ENCODE peak calls at places on chromosomes 16 and 17, in six cellular contexts. P is mesendoderm, Y is IMR-90, H is H9, B is mesenchymal stem cell, C is H1. G is an unnamed sample.

GRCh38 chr17:59406808-59407381 is 75.4 kb downstream of the YPEL2 start:
- DNase-seq in P (no peak), Y (peak; percentile 57), H (no peak), C (no peak), B (peak; percentile 41), G (no peak)

GRCh38 chr17:45895304-45895968 is 1.1 kb downstream of the MAPT start:
- DNase-seq in C (no peak), H (peak; percentile 59), Y (no peak), B (peak; percentile 39), P (peak; percentile 27), G (peak; percentile 32)

GRCh38 chr16:70713342-70713741 is 27.5 kb upstream of the MTSS2 start:
- DNase-seq in P (no peak), C (no peak), B (no peak), H (no peak), Y (no peak), G (no peak)

GRCh38 chr16:85554791-85555548 is 58.2 kb upstream of the GSE1 start:
- DNase-seq in B (peak; percentile 87), Y (peak; percentile 67), H (no peak), P (peak; percentile 65), C (no peak), G (no peak)

GRCh38 chr17:61625564-61625963 is 34.5 kb upstream of the NACA2 start:
- DNase-seq in H (no peak), B (no peak), P (no peak), Y (no peak), C (no peak), G (no peak)

GRCh38 chr16:81687183-81687456 is 92.0 kb upstream of the PLCG2 start:
- DNase-seq in B (no peak), Y (no peak), P (no peak), C (no peak), H (no peak), G (no peak)

GRCh38 chr17:49691677-49692191 is 13.8 kb upstream of the SPOP start:
- DNase-seq in P (peak; percentile 73), C (no peak), H (no peak), Y (no peak), B (no peak), G (no peak)

GRCh38 chr17:64020068-64020766 is at the start of gene ICAM2:
- DNase-seq in B (no peak), C (no peak), P (no peak), Y (no peak), H (no peak), G (no peak)

GRCh38 chr16:56372013-56372634 is 53.2 kb downstream of the AMFR start:
- DNase-seq in C (no peak), B (peak; percentile 21), H (no peak), P (no peak), Y (no peak), G (no peak)

GRCh38 chr16:85428899-85429775 is 184.0 kb upstream of the GSE1 start:
- DNase-seq in P (no peak), B (no peak), C (no peak), Y (no peak), H (no peak), G (no peak)

GRCh38 chr17:60959696-60960095 is 282.0 kb downstream of the BCAS3 start:
- DNase-seq in C (no peak), B (peak; percentile 22), P (no peak), H (no peak), Y (no peak), G (no peak)

GRCh38 chr16:54051821-54052220 is 234.8 kb downstream of the IRX3 start:
- DNase-seq in B (no peak), Y (no peak), P (no peak), C (no peak), H (no peak), G (no peak)

GRCh38 chr17:29163563-29163962 is 16.6 kb downstream of the MYO18A start:
- DNase-seq in Y (no peak), B (no peak), C (no peak), H (no peak), P (no peak), G (no peak)

GRCh38 chr17:67982034-67982640 is 14.1 kb downstream of the C17orf58 start:
- DNase-seq in B (peak; percentile 38), P (no peak), Y (no peak), H (no peak), C (no peak), G (no peak)

GRCh38 chr16:49278944-49279725 is 2.5 kb downstream of the CBLN1 start:
- DNase-seq in H (peak; percentile 54), Y (no peak), B (no peak), P (peak; percentile 59), C (no peak), G (no peak)

GRCh38 chr17:12365805-12366204 is 299.9 kb upstream of the MYOCD start:
- DNase-seq in C (no peak), Y (peak; percentile 72), H (no peak), B (no peak), P (no peak), G (no peak)

GRCh38 chr17:65027305-65027704 is 29.2 kb downstream of the GNA13 start:
- DNase-seq in P (peak; percentile 81), B (peak; percentile 75), C (peak; percentile 17), Y (peak; percentile 83), H (peak; percentile 63), G (no peak)

GRCh38 chr17:80724723-80725388 is 180.2 kb downstream of the RPTOR start:
- DNase-seq in H (no peak), P (peak; percentile 56), Y (peak; percentile 68), B (peak; percentile 83), C (no peak), G (no peak)

GRCh38 chr16:83308414-83308813 is 499.4 kb upstream of the HSBP1 start:
- DNase-seq in C (no peak), B (no peak), P (no peak), Y (peak; percentile 31), H (no peak), G (no peak)

GRCh38 chr17:17030515-17031211 is 11.6 kb upstream of the MPRIP start:
- DNase-seq in P (peak; percentile 81), B (no peak), Y (no peak), C (no peak), H (peak; percentile 59), G (no peak)

GRCh38 chr16:73565925-73566324 is 518.0 kb upstream of the ZFHX3 start:
- DNase-seq in H (no peak), P (no peak), Y (no peak), C (no peak), B (no peak), G (no peak)

GRCh38 chr16:73565263-73565662 is 517.3 kb upstream of the ZFHX3 start:
- DNase-seq in B (no peak), Y (no peak), P (peak; percentile 50), C (no peak), H (no peak), G (no peak)

GRCh38 chr16:73572135-73572534 is 524.2 kb upstream of the ZFHX3 start:
- DNase-seq in B (no peak), C (no peak), Y (no peak), H (no peak), P (peak; percentile 52), G (no peak)

GRCh38 chr16:73568769-73569168 is 520.8 kb upstream of the ZFHX3 start:
- DNase-seq in H (no peak), B (no peak), C (no peak), P (no peak), Y (no peak), G (no peak)

DNA sequence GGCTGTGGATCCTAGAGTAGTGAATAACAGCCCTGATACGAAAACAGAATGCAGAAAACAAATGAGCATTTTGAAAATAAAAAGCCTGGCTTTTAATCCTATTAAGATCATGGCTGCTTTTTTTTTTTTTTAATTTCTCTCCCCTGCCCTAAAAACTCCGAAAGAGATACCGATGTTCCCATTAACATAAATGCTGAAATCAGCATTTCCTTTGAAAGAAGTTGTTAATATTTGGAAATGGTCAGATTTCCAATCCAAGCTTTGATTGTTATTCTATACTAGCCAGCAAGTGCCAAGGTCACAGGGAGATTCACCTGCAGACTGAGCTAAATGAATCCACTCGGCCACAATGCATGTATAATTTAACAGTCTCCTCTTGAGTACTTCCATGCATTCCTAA is 521.3 kb upstream of the ZFHX3 start:
- DNase-seq in C (no peak), B (no peak), Y (no peak), P (no peak), H (no peak), G (no peak)
- H3K27ac ChIP-seq in C (no peak overlapping the region), B (no peak overlapping the region), Y (no peak overlapping the region), P (no peak overlapping the region), H (no peak overlapping the region), G (no peak overlapping the region)

DNA sequence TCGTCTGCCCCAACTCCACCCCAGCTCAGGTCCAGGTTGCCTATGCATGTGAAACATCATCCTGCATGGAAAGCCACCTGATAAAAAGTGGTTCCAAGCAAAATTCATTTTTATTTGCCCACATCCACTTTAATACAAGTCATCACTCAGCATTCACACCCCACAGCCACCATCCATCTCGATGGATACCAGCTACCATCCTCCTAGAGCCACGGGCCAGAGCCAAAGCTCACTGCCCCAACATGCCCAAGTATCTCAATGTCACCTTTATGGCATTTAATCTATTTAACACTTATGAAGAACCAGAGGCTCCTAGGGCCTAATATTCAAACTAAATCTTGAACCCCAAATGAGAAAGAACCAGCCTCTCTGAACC is 70.5 kb downstream of the COPRS start:
- DNase-seq in H (no peak), C (no peak), B (no peak), P (no peak), Y (no peak), G (no peak)
- H2BK15ac ChIP-seq in H (no peak overlapping the region), C (no peak overlapping the region), B (no peak overlapping the region), P (no peak overlapping the region), Y (peak overlapping the region; percentile 80), G (no peak overlapping the region)

GRCh38 chr16:75760018-75760519 is 33.8 kb upstream of the CPHXL start:
- DNase-seq in C (no peak), P (no peak), Y (no peak), B (no peak), H (no peak), G (no peak)
- H3K27ac ChIP-seq in C (no peak overlapping the region), P (no peak overlapping the region), Y (no peak overlapping the region), B (no peak overlapping the region), H (no peak overlapping the region), G (no peak overlapping the region)

GRCh38 chr16:18050777-18051176 is 285.8 kb downstream of the NPIPA8 start:
- DNase-seq in P (no peak), H (no peak), C (no peak), B (no peak), Y (no peak), G (no peak)

GRCh38 chr16:18059089-18059488 is 277.4 kb downstream of the NPIPA8 start:
- DNase-seq in Y (no peak), C (no peak), H (no peak), B (no peak), P (no peak), G (no peak)

GRCh38 chr16:18050234-18050633 is 286.3 kb downstream of the NPIPA8 start:
- DNase-seq in C (no peak), Y (no peak), H (no peak), B (no peak), P (no peak), G (no peak)

GRCh38 chr16:18059577-18059976 is 277.0 kb downstream of the NPIPA8 start:
- DNase-seq in Y (no peak), B (no peak), H (no peak), P (no peak), C (no peak), G (no peak)

DNA sequence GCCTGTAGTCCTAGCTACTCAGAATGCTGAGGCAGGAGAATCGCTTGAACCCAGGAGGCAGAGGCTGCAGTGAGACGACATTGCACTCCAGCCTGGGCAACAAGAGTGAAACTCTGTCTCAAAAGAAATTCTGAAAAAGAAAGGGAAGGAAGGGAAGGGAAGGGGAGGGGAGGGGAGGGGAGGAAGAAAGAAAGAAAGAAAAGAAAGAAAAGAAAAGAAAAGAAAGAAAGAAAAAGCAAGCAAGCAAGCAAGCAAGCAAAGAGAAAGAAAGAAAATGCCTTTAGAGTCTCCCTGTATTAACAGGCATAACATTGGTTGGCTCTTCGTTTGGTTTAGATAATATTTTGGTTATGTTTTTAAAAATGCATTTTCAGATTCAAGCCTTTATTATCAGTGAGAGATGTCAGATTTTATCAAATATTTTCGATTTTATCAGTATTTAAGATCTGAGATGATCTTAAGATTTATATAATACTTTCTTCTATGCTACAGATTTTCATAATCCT is 281.1 kb downstream of the NPIPA8 start:
- DNase-seq in C (no peak), B (no peak), P (no peak), Y (no peak), H (no peak), G (no peak)
- H2BK15ac ChIP-seq in C (no peak overlapping the region), B (no peak overlapping the region), P (no peak overlapping the region), Y (no peak overlapping the region), H (no peak overlapping the region), G (no peak overlapping the region)